ENCODE peak calls at places on chromosomes 5 and 9, in seven cellular contexts. H, M, A, T, B, P and V are unnamed samples.

GRCh38 chr5:17185776-17186175 is 31.7 kb upstream of the BASP1 start:
- DNase-seq in M (no peak), H (peak), B (no peak), T (no peak), P (peak), A (peak), V (no peak)

GRCh38 chr9:122562134-122562760 is 9.3 kb downstream of the OR1N2 start:
- DNase-seq in B (no peak), P (no peak), H (no peak), A (no peak), M (no peak), T (no peak), V (no peak)

GRCh38 chr5:1547655-1548054 is 23.9 kb upstream of the LPCAT1 start:
- DNase-seq in M (no peak), B (no peak), H (no peak), A (no peak), T (no peak), P (no peak), V (no peak)

GRCh38 chr5:149724130-149724850 is 5.8 kb upstream of the PPARGC1B start:
- DNase-seq in M (no peak), P (no peak), T (no peak), H (no peak), B (no peak), A (no peak), V (no peak)

GRCh38 chr5:119312403-119312802 is 43.4 kb upstream of the TNFAIP8 start:
- DNase-seq in H (no peak), M (no peak), B (no peak), T (no peak), A (no peak), P (no peak), V (no peak)

GRCh38 chr5:155049569-155050383 is 36.2 kb downstream of the KIF4B start:
- DNase-seq in A (no peak), H (no peak), B (no peak), M (no peak), P (peak), T (no peak), V (peak)

GRCh38 chr5:146051678-146052077 is 53.7 kb downstream of the PLAC8L1 start:
- DNase-seq in M (no peak), P (no peak), A (no peak), T (no peak), B (no peak), H (no peak), V (no peak)

GRCh38 chr5:150278916-150279315 is 10.7 kb downstream of the CAMK2A start:
- DNase-seq in T (no peak), P (peak), M (no peak), A (no peak), B (no peak), H (no peak), V (no peak)

GRCh38 chr5:157874861-157875260 is 15.9 kb upstream of the CLINT1 start:
- DNase-seq in B (no peak), M (no peak), H (no peak), A (no peak), P (no peak), T (no peak), V (no peak)

GRCh38 chr5:110092955-110093785 is 403.4 kb downstream of the MAN2A1 start:
- DNase-seq in H (no peak), A (no peak), P (no peak), T (no peak), B (no peak), M (no peak), V (no peak)

GRCh38 chr9:91948061-91948422 is 2.0 kb downstream of the ROR2 start:
- DNase-seq in H (no peak), M (no peak), A (no peak), P (peak), B (no peak), T (no peak), V (no peak)

GRCh38 chr5:148091991-148092964 is 28.5 kb downstream of the SPINK5 start:
- DNase-seq in H (no peak), M (no peak), P (no peak), A (no peak), B (no peak), T (no peak), V (no peak)

GRCh38 chr9:121302786-121303185 is 34.8 kb downstream of the GSN start:
- DNase-seq in H (no peak), P (no peak), T (no peak), M (no peak), B (no peak), A (no peak), V (no peak)

GRCh38 chr5:120254385-120254784 is 209.7 kb upstream of the PRR16 start:
- DNase-seq in T (no peak), M (no peak), B (no peak), A (no peak), H (no peak), P (peak), V (no peak)

GRCh38 chr9:124660341-124660801 is 110.7 kb downstream of the NR6A1 start:
- DNase-seq in P (peak), T (peak), B (peak), H (peak), M (no peak), A (no peak), V (peak)

GRCh38 chr5:84303315-84303714 is 81.4 kb downstream of the EDIL3 start:
- DNase-seq in A (no peak), T (no peak), B (no peak), M (no peak), P (peak), H (no peak), V (no peak)

GRCh38 chr9:98172604-98173003 is 19.8 kb downstream of the CORO2A start:
- DNase-seq in P (no peak), T (peak), A (no peak), H (no peak), M (peak), B (peak), V (peak)

GRCh38 chr9:3762076-3762475 is 236.3 kb upstream of the RFX3 start:
- DNase-seq in M (no peak), A (no peak), H (no peak), P (no peak), B (no peak), T (no peak), V (no peak)

GRCh38 chr9:117164512-117164911 is 250.3 kb downstream of the ASTN2 start:
- DNase-seq in P (no peak), M (no peak), A (no peak), T (peak), H (no peak), B (no peak), V (no peak)

GRCh38 chr5:156534906-156535305 is 207.9 kb downstream of the SGCD start:
- DNase-seq in P (no peak), T (no peak), B (no peak), A (no peak), M (no peak), H (no peak), V (no peak)

GRCh38 chr5:20215257-20215656 is 227.3 kb upstream of the CDH18 start:
- DNase-seq in M (no peak), T (no peak), B (no peak), A (no peak), P (no peak), H (no peak), V (no peak)

GRCh38 chr5:147756566-147756965 is 26.0 kb downstream of the JAKMIP2 start:
- DNase-seq in H (no peak), B (no peak), M (no peak), P (no peak), A (no peak), T (peak), V (peak)

GRCh38 chr9:130500340-130500771 is 55.6 kb downstream of the ASS1 start:
- DNase-seq in A (no peak), M (peak), P (no peak), H (no peak), B (no peak), T (no peak), V (no peak)

GRCh38 chr9:125435776-125436612 is 174.4 kb downstream of the GAPVD1 start:
- DNase-seq in T (no peak), M (no peak), P (no peak), H (no peak), B (no peak), A (no peak), V (no peak)

GRCh38 chr9:81686614-81687520 is 2.5 kb downstream of the TLE1 start:
- DNase-seq in B (peak), P (peak), A (peak), T (peak), H (peak), M (peak), V (peak)

GRCh38 chr5:89991592-89991991 is 418.0 kb downstream of the CETN3 start:
- DNase-seq in P (no peak), T (no peak), A (no peak), B (no peak), H (no peak), M (no peak), V (no peak)

GRCh38 chr9:93268551-93269314 is 84.8 kb downstream of the WNK2 start:
- DNase-seq in H (no peak), B (peak), M (peak), T (peak), P (no peak), A (no peak), V (peak)

GRCh38 chr9:34332370-34332964 is 3.1 kb downstream of the NUDT2 start:
- DNase-seq in P (peak), A (no peak), H (no peak), M (no peak), T (peak), B (peak), V (peak)

GRCh38 chr9:85212209-85212608 is 529.5 kb downstream of the AGTPBP1 start:
- DNase-seq in B (no peak), H (no peak), A (no peak), M (no peak), T (no peak), P (peak), V (no peak)

GRCh38 chr9:4243877-4244812 is 55.7 kb downstream of the GLIS3 start:
- DNase-seq in A (no peak), B (no peak), H (no peak), M (peak), T (no peak), P (no peak), V (no peak)

GRCh38 chr5:164319161-164319560 is 813.7 kb downstream of the MAT2B start:
- DNase-seq in B (no peak), P (no peak), T (no peak), M (no peak), A (no peak), H (no peak), V (no peak)

GRCh38 chr9:126496781-126497667 is 116.7 kb upstream of the LMX1B start:
- DNase-seq in P (no peak), A (no peak), B (no peak), M (no peak), H (no peak), T (no peak), V (no peak)

GRCh38 chr5:99102073-99102697 is 173.4 kb upstream of the CHD1 start:
- DNase-seq in A (no peak), M (no peak), T (no peak), B (no peak), H (no peak), P (no peak), V (no peak)

GRCh38 chr9:134834217-134834956 is 46.2 kb upstream of the FCN2 start:
- DNase-seq in T (no peak), H (no peak), A (no peak), B (no peak), P (no peak), M (no peak), V (no peak)

GRCh38 chr9:121529237-121529987 is 29.8 kb upstream of the GGTA1 start:
- DNase-seq in T (no peak), H (peak), A (peak), P (peak), M (peak), B (no peak), V (no peak)

GRCh38 chr9:125850763-125851162 is 103.6 kb downstream of the PBX3 start:
- DNase-seq in H (no peak), A (no peak), M (no peak), P (peak), B (no peak), T (no peak), V (no peak)

GRCh38 chr5:134873494-134873893 is 677 bp upstream of the TXNDC15 start:
- DNase-seq in M (no peak), P (no peak), H (no peak), A (no peak), B (no peak), T (peak), V (no peak)

GRCh38 chr5:149485655-149486615 is 65.3 kb downstream of the CSNK1A1 start:
- DNase-seq in T (no peak), H (peak), B (no peak), P (peak), A (no peak), M (no peak), V (peak)

GRCh38 chr9:15982182-15982581 is 429.3 kb downstream of the CCDC171 start:
- DNase-seq in A (no peak), M (no peak), P (no peak), T (peak), H (no peak), B (no peak), V (no peak)

GRCh38 chr9:115691097-115691496 is 462.5 kb upstream of the PAPPA start:
- DNase-seq in P (peak), M (no peak), T (no peak), B (no peak), A (no peak), H (peak), V (no peak)